ENCODE peak calls at places on chromosomes 6 and 20, in nine cellular contexts. Y is uterus; O is Ammon's horn; Q is ELR; M is activated naive CD8-positive, alpha-beta T cell treated with anti-CD3 and anti-CD28 coated beads for 36 hours; I is WTC11; S is activated CD8-positive, alpha-beta memory T cell treated with anti-CD3 and anti-CD28 coated beads, Interleukin-2, amount 50 U/mL, for 4 hours; X is HCT116; F is body of pancreas. N is an unnamed sample.
A peak's percentile ranks its signal among the peaks of the same experiment; 100 is the strongest.

GRCh38 chr6:169950558-169950957 is 199.1 kb downstream of the ERMARD start:
- DNase-seq in I (no peak), S (no peak), O (peak; percentile 43), F (peak; percentile 43), X (peak; percentile 32), Y (no peak), Q (peak; percentile 5), M (no peak), N (no peak)

GRCh38 chr20:6501061-6501460 is 266.4 kb upstream of the BMP2 start:
- DNase-seq in F (no peak), S (no peak), O (no peak), M (no peak), Q (peak; percentile 25), I (no peak), X (no peak), Y (no peak), N (no peak)

GRCh38 chr6:16544006-16544405 is 217.3 kb downstream of the ATXN1 start:
- DNase-seq in S (no peak), M (no peak), X (no peak), F (no peak), Q (no peak), Y (no peak), I (no peak), O (no peak), N (no peak)

GRCh38 chr6:170152989-170153388 is 137.9 kb downstream of the DLL1 start:
- DNase-seq in M (peak; percentile 24), S (no peak), I (peak; percentile 52), F (peak; percentile 81), X (peak; percentile 63), O (peak; percentile 30), Q (no peak), Y (peak; percentile 57), N (no peak)

GRCh38 chr6:88992741-88993557 is 29.5 kb upstream of the RNGTT start:
- DNase-seq in X (no peak), S (no peak), Q (no peak), O (no peak), M (no peak), I (no peak), F (no peak), Y (no peak), N (no peak)

GRCh38 chr20:846894-847278 is 13.4 kb downstream of the FAM110A start:
- DNase-seq in I (no peak), M (peak; percentile 61), X (no peak), Q (no peak), S (peak; percentile 59), Y (no peak), F (no peak), O (peak; percentile 34), N (peak; percentile 33)

GRCh38 chr6:144152334-144152900 is 2.1 kb downstream of the STX11 start:
- DNase-seq in S (no peak), O (no peak), F (no peak), I (no peak), Q (no peak), Y (no peak), X (no peak), M (no peak), N (no peak)

GRCh38 chr6:60670036-60670435 is 1616.0 kb downstream of the KHDRBS2 start:
- DNase-seq in O (no peak), X (no peak), S (no peak), Q (no peak), Y (no peak), F (no peak), I (no peak), M (no peak), N (no peak)

GRCh38 chr20:54573838-54574237 is 98.4 kb downstream of the DOK5 start:
- DNase-seq in M (no peak), X (no peak), F (no peak), Q (no peak), S (no peak), O (peak; percentile 9), I (no peak), Y (no peak), N (no peak)

GRCh38 chr6:159646136-159646535 is 46.9 kb downstream of the SOD2 start:
- DNase-seq in Q (no peak), F (no peak), M (no peak), I (no peak), O (no peak), X (no peak), S (no peak), Y (no peak), N (no peak)

GRCh38 chr20:2314759-2315439 is 19.1 kb downstream of the TGM3 start:
- DNase-seq in O (no peak), M (no peak), Y (no peak), F (no peak), S (no peak), I (no peak), X (peak; percentile 65), Q (peak; percentile 91), N (no peak)

GRCh38 chr6:138541793-138542481 is 42.6 kb upstream of the NHSL1 start:
- DNase-seq in X (no peak), S (no peak), O (no peak), I (no peak), F (no peak), Q (no peak), M (no peak), Y (no peak), N (no peak)

GRCh38 chr20:5932796-5933195 is 17.5 kb downstream of the TRMT6 start:
- DNase-seq in I (no peak), X (no peak), Q (no peak), F (no peak), S (no peak), M (no peak), Y (no peak), O (no peak), N (no peak)

GRCh38 chr6:158387578-158387977 is 75.3 kb downstream of the TULP4 start:
- DNase-seq in F (no peak), M (no peak), I (no peak), X (no peak), Y (no peak), Q (no peak), S (no peak), O (no peak), N (no peak)

GRCh38 chr6:111771084-111771411 is 102.2 kb downstream of the FYN start:
- DNase-seq in Y (no peak), I (no peak), M (no peak), Q (no peak), X (no peak), F (no peak), O (no peak), S (no peak), N (no peak)

GRCh38 chr6:112618796-112619195 is 271.7 kb downstream of the RFPL4B start:
- DNase-seq in Y (no peak), S (no peak), F (no peak), M (no peak), X (peak; percentile 21), Q (peak; percentile 36), I (peak; percentile 36), O (peak; percentile 22), N (no peak)

GRCh38 chr6:49570474-49571079 is 20.1 kb downstream of the C6orf141 start:
- DNase-seq in Y (no peak), F (no peak), O (no peak), X (no peak), I (no peak), S (no peak), M (no peak), Q (peak; percentile 67), N (no peak)

GRCh38 chr20:36792422-36792821 is 18.9 kb upstream of the DSN1 start:
- DNase-seq in Y (peak; percentile 42), O (peak; percentile 78), Q (peak; percentile 87), S (no peak), X (peak; percentile 57), I (peak; percentile 73), F (no peak), M (no peak), N (no peak)

GRCh38 chr6:36947570-36948351 is 6.8 kb upstream of the PI16 start:
- DNase-seq in I (peak; percentile 4), Q (no peak), X (peak; percentile 39), Y (no peak), M (no peak), S (no peak), O (peak; percentile 94), F (no peak), N (no peak)

GRCh38 chr6:132390017-132390416 is 11.3 kb downstream of the MOXD1 start:
- DNase-seq in Q (no peak), Y (no peak), O (no peak), F (no peak), I (no peak), X (no peak), M (no peak), S (no peak), N (no peak)

GRCh38 chr6:150175611-150176151 is 32.8 kb downstream of the PPP1R14C start:
- DNase-seq in Y (no peak), I (no peak), O (no peak), Q (no peak), S (no peak), M (no peak), X (no peak), F (no peak), N (no peak)

GRCh38 chr20:513429-513828 is 30.2 kb downstream of the CSNK2A1 start:
- DNase-seq in Y (no peak), O (no peak), X (no peak), I (no peak), Q (peak; percentile 10), M (no peak), F (no peak), S (no peak), N (no peak)

GRCh38 chr20:62844182-62844581 is 17.4 kb downstream of the TCFL5 start:
- DNase-seq in Q (no peak), X (no peak), I (no peak), Y (no peak), S (no peak), O (no peak), F (no peak), M (no peak), N (no peak)

GRCh38 chr6:18182568-18182967 is 27.3 kb downstream of the KDM1B start:
- DNase-seq in Y (no peak), Q (no peak), X (no peak), I (no peak), M (no peak), O (no peak), F (no peak), S (no peak), N (no peak)

GRCh38 chr6:147194652-147195403 is 9.4 kb upstream of the STXBP5 start:
- DNase-seq in Y (no peak), F (no peak), X (no peak), M (no peak), S (no peak), I (no peak), O (no peak), Q (peak; percentile 56), N (no peak)

GRCh38 chr6:83958250-83958685 is 75.3 kb upstream of the MRAP2 start:
- DNase-seq in Q (peak; percentile 74), Y (no peak), M (no peak), O (no peak), I (no peak), S (no peak), X (no peak), F (no peak), N (no peak)

GRCh38 chr6:20291764-20292227 is 79.5 kb upstream of the MBOAT1 start:
- DNase-seq in I (peak; percentile 87), Q (peak; percentile 88), Y (peak; percentile 72), M (peak; percentile 61), S (peak; percentile 76), F (peak; percentile 79), X (peak; percentile 84), O (peak; percentile 89), N (peak; percentile 66)

GRCh38 chr20:1003920-1004697 is 2.0 kb upstream of the RSPO4 start:
- DNase-seq in S (no peak), X (no peak), I (no peak), Y (no peak), Q (no peak), O (no peak), F (no peak), M (no peak), N (no peak)

GRCh38 chr6:135088818-135089809 is 34.5 kb upstream of the HBS1L start:
- DNase-seq in F (no peak), Y (no peak), I (no peak), X (peak; percentile 13), M (peak; percentile 48), O (no peak), Q (peak; percentile 82), S (peak; percentile 21), N (peak; percentile 76)

GRCh38 chr6:44190712-44191111 is 26.0 kb upstream of the MYMX start:
- DNase-seq in S (no peak), O (no peak), F (no peak), M (no peak), I (no peak), Q (no peak), Y (no peak), X (no peak), N (peak; percentile 29)

GRCh38 chr20:44981736-44982406 is 15.6 kb downstream of the STK4 start:
- DNase-seq in F (no peak), Y (no peak), I (no peak), S (no peak), M (no peak), X (no peak), Q (no peak), O (no peak), N (no peak)